ENCODE peak calls at places on chromosomes 4 and X, in five cellular contexts. F is stimulated activated CD4-positive, alpha-beta T cell treated with anti-CD3 and anti-CD28 coated beads, TNF-alpha, amount 100 ng/mL, for 24 hours; M is stimulated activated CD8-positive, alpha-beta memory T cell treated with anti-CD3 and anti-CD28 coated beads, Interleukin-2, amount 100 ng/mL, for 1 hour; D is T1000; Q is lower leg skin. X is an unnamed sample.

GRCh38 chr4:150491132-150492049 is 90.6 kb upstream of the MAB21L2 start:
- DNase-seq in F (no peak), M (no peak), D (no peak), Q (no peak), X (no peak)

GRCh38 chrX:66684196-66684595 is 45.3 kb upstream of the EDA2R start:
- DNase-seq in F (no peak), M (no peak), D (no peak), Q (no peak), X (no peak)

GRCh38 chrX:1576201-1577101 is 15.0 kb upstream of the AKAP17A start:
- DNase-seq in F (no peak), M (no peak), D (no peak), Q (no peak), X (no peak)

GRCh38 chr4:74104145-74104544 is 5.2 kb upstream of the CXCL2 start:
- DNase-seq in F (no peak), M (no peak), D (no peak), Q (no peak), X (no peak)

GRCh38 chrX:2549874-2550273 is 49.1 kb upstream of the DHRSX start:
- DNase-seq in F (no peak), M (no peak), D (no peak), Q (no peak), X (no peak)

GRCh38 chr4:48194986-48195773 is 61.1 kb upstream of the TXK start:
- DNase-seq in F (no peak), M (no peak), D (no peak), Q (no peak), X (no peak)

GRCh38 chrX:83535417-83536244 is 27.5 kb downstream of the POU3F4 start:
- DNase-seq in F (no peak), M (no peak), D (no peak), Q (no peak), X (no peak)

GRCh38 chr4:2893772-2894171 is 50.1 kb downstream of the ADD1 start:
- DNase-seq in F (no peak), M (no peak), D (no peak), Q (no peak), X (no peak)

GRCh38 chr4:68375667-68376559 is 26.0 kb upstream of the YTHDC1 start:
- DNase-seq in F (peak), M (no peak), D (no peak), Q (no peak), X (no peak)

GRCh38 chr4:1570291-1571164 is 113.6 kb downstream of the FAM53A start:
- DNase-seq in F (no peak), M (no peak), D (no peak), Q (no peak), X (no peak)

GRCh38 chr4:83757121-83757621 is 221.3 kb downstream of the GPAT3 start:
- DNase-seq in F (no peak), M (no peak), D (no peak), Q (no peak), X (no peak)

GRCh38 chrX:2894885-2895292 is 34.2 kb downstream of the ARSD start:
- DNase-seq in F (no peak), M (no peak), D (no peak), Q (no peak), X (no peak)

GRCh38 chr4:81049861-81050423 is 19.4 kb downstream of the BMP3 start:
- DNase-seq in F (no peak), M (no peak), D (no peak), Q (no peak), X (no peak)

GRCh38 chr4:119692001-119692400 is 63.4 kb upstream of the PDE5A start:
- DNase-seq in F (no peak), M (no peak), D (no peak), Q (no peak), X (no peak)

GRCh38 chrX:79975605-79976004 is 38.9 kb upstream of the TBX22 start:
- DNase-seq in F (no peak), M (no peak), D (no peak), Q (no peak), X (no peak)

GRCh38 chrX:148265829-148266228 is 234.6 kb upstream of the AFF2 start:
- DNase-seq in F (no peak), M (no peak), D (no peak), Q (no peak), X (no peak)

GRCh38 chr4:98319021-98319420 is 57.8 kb downstream of the RAP1GDS1 start:
- DNase-seq in F (no peak), M (no peak), D (no peak), Q (no peak), X (no peak)

GRCh38 chr4:101078950-101079349 is 268.4 kb downstream of the PPP3CA start:
- DNase-seq in F (no peak), M (no peak), D (no peak), Q (no peak), X (no peak)

GRCh38 chr4:26235500-26235899 is 85.3 kb upstream of the RBPJ start:
- DNase-seq in F (no peak), M (no peak), D (peak), Q (peak), X (no peak)

GRCh38 chr4:47334597-47335185 is 128.8 kb downstream of the COMMD8 start:
- DNase-seq in F (no peak), M (no peak), D (no peak), Q (no peak), X (no peak)

GRCh38 chrX:38205037-38205436 is 15.6 kb downstream of the SRPX start:
- DNase-seq in F (no peak), M (no peak), D (no peak), Q (no peak), X (no peak)

GRCh38 chrX:109327271-109327670 is 154.6 kb downstream of the GUCY2F start:
- DNase-seq in F (no peak), M (no peak), D (no peak), Q (no peak), X (no peak)

GRCh38 chr4:10879411-10880110 is 195.0 kb upstream of the CLNK start:
- DNase-seq in F (no peak), M (no peak), D (no peak), Q (no peak), X (no peak)

GRCh38 chrX:13418126-13419091 is 98.6 kb upstream of the ATXN3L start:
- DNase-seq in F (no peak), M (no peak), D (no peak), Q (no peak), X (no peak)

GRCh38 chr4:118265312-118266144 is 87.3 kb downstream of the PRSS12 start:
- DNase-seq in F (no peak), M (no peak), D (no peak), Q (no peak), X (no peak)

GRCh38 chr4:38385286-38386010 is 278.6 kb upstream of the KLF3 start:
- DNase-seq in F (no peak), M (no peak), D (no peak), Q (no peak), X (no peak)

GRCh38 chrX:37405954-37406353 is 56.8 kb downstream of the PRRG1 start:
- DNase-seq in F (no peak), M (no peak), D (no peak), Q (no peak), X (no peak)

GRCh38 chrX:140525448-140525847 is 20.6 kb upstream of the SOX3 start:
- DNase-seq in F (no peak), M (no peak), D (no peak), Q (no peak), X (no peak)

GRCh38 chr4:5018096-5018495 is 1.2 kb downstream of the CYTL1 start:
- DNase-seq in F (no peak), M (no peak), D (no peak), Q (no peak), X (no peak)

GRCh38 chr4:156977435-156978160 is 6.0 kb upstream of the PDGFC start:
- DNase-seq in F (no peak), M (no peak), D (peak), Q (no peak), X (no peak)